ENCODE peak calls at places on chromosome 3, in four cellular contexts. K is cardiac muscle cell, H is hepatocyte, O is colonic mucosa. S is an unnamed sample. For H3K4me1, the result is how much of the 10 kb centered on the place peaks cover.

GRCh38 chr3:111582114-111582461 is 13.1 kb downstream of the ZBED2 start:
- DNase-seq in K (peak), H (peak), O (no peak), S (no peak)

GRCh38 chr3:14424711-14425573 is 22.5 kb downstream of the SLC6A6 start:
- DNase-seq in K (no peak), H (no peak), O (no peak), S (no peak)

GRCh38 chr3:71063768-71064287 is 519.7 kb downstream of the FOXP1 start:
- DNase-seq in K (peak), H (peak), O (peak), S (no peak)

GRCh38 chr3:124516333-124516732 is 213.9 kb upstream of the UMPS start:
- DNase-seq in K (no peak), H (no peak), O (no peak), S (no peak)

GRCh38 chr3:66397745-66398144 is 103.1 kb downstream of the LRIG1 start:
- DNase-seq in K (peak), H (peak), O (no peak), S (no peak)

GRCh38 chr3:46141807-46142206 is 66.3 kb downstream of the CCR1 start:
- DNase-seq in K (no peak), H (no peak), O (no peak), S (no peak)

GRCh38 chr3:193489949-193490348 is 64.7 kb downstream of the ATP13A4 start:
- DNase-seq in K (no peak), H (no peak), O (no peak), S (no peak)

GRCh38 chr3:25037049-25037547 is 391.0 kb upstream of the RARB start:
- DNase-seq in K (peak), H (peak), O (no peak), S (no peak)

GRCh38 chr3:96190024-96190616 is 624.3 kb upstream of the EPHA6 start:
- DNase-seq in K (no peak), H (no peak), O (no peak), S (no peak)

GRCh38 chr3:28672411-28672810 is 323.8 kb upstream of the AZI2 start:
- DNase-seq in K (no peak), H (no peak), O (no peak), S (no peak)

GRCh38 chr3:172530101-172530561 is 6.9 kb upstream of the TNFSF10 start:
- DNase-seq in K (no peak), H (no peak), O (no peak), S (no peak)

GRCh38 chr3:173410836-173411235 is 13.3 kb downstream of the NLGN1 start:
- DNase-seq in K (no peak), H (no peak), O (no peak), S (no peak)

GRCh38 chr3:190338717-190339116 is 16.5 kb upstream of the CLDN1 start:
- DNase-seq in K (no peak), H (peak), O (no peak), S (no peak)

GRCh38 chr3:176939022-176939817 is 258.1 kb downstream of the TBL1XR1 start:
- DNase-seq in K (peak), H (peak), O (peak), S (no peak)

GRCh38 chr3:32442766-32443165 is 51.1 kb downstream of the CMTM7 start:
- DNase-seq in K (no peak), H (no peak), O (no peak), S (no peak)

GRCh38 chr3:194450341-194450740 is 36.5 kb downstream of the ATP13A3 start:
- DNase-seq in K (no peak), H (no peak), O (no peak), S (no peak)

GRCh38 chr3:60970850-60971249 is 280.4 kb downstream of the FHIT start:
- DNase-seq in K (no peak), H (no peak), O (no peak), S (no peak)

GRCh38 chr3:25257026-25257425 is 171.0 kb upstream of the RARB start:
- DNase-seq in K (peak), H (no peak), O (no peak), S (no peak)

GRCh38 chr3:188972313-188972712 is 199.5 kb upstream of the TPRG1 start:
- DNase-seq in K (no peak), H (no peak), O (no peak), S (no peak)

GRCh38 chr3:18007980-18008379 is 265.5 kb upstream of the TBC1D5 start:
- DNase-seq in K (peak), H (no peak), O (no peak), S (no peak)

GRCh38 chr3:57706462-57706861 is 13.6 kb upstream of the DENND6A start:
- DNase-seq in K (peak), H (peak), O (peak), S (no peak)

GRCh38 chr3:125006190-125006855 is 49.5 kb downstream of the HEG1 start:
- DNase-seq in K (no peak), H (no peak), O (no peak), S (no peak)

GRCh38 chr3:87873136-87873535 is 185.7 kb downstream of the CGGBP1 start:
- DNase-seq in K (no peak), H (no peak), O (no peak), S (no peak)

GRCh38 chr3:193391902-193392301 is 13.3 kb upstream of the ATP13A5 start:
- DNase-seq in K (no peak), H (no peak), O (no peak), S (no peak)

GRCh38 chr3:58306662-58307286 is 454 bp downstream of the HTD2 start:
- DNase-seq in K (peak), H (peak), O (peak), S (peak)

GRCh38 chr3:138325990-138326389 is 3.7 kb downstream of the NME9 start:
- DNase-seq in K (no peak), H (no peak), O (no peak), S (no peak)

GRCh38 chr3:143478124-143478693 is 358.6 kb downstream of the CHST2 start:
- DNase-seq in K (no peak), H (no peak), O (peak), S (no peak)

GRCh38 chr3:141661229-141662196 is 76.6 kb upstream of the RNF7 start:
- DNase-seq in K (no peak), H (no peak), O (no peak), S (no peak)

GRCh38 chr3:141663993-141664392 is 74.1 kb upstream of the RNF7 start:
- DNase-seq in K (peak), H (peak), O (no peak), S (no peak)

GRCh38 chr3:141660598-141660947 is 77.5 kb upstream of the RNF7 start:
- DNase-seq in K (no peak), H (no peak), O (no peak), S (no peak)

GRCh38 chr3:141656771-141657170 is 81.3 kb upstream of the RNF7 start:
- DNase-seq in K (peak), H (no peak), O (no peak), S (no peak)

GRCh38 chr3:141659821-141660597 is 78.1 kb upstream of the RNF7 start:
- DNase-seq in K (peak), H (peak), O (peak), S (peak)
- H3K27ac ChIP-seq in K (no peak), H (no peak), O (no peak), S (no peak)

GRCh38 chr3:30682434-30683155 is 76.2 kb downstream of the TGFBR2 start:
- DNase-seq in K (no peak), H (no peak), O (no peak), S (no peak)
- H3K4me1 ChIP-seq in K (under half), H (under half), O (under half), S (under half)

GRCh38 chr3:49057268-49057667 is 28.1 kb upstream of the IMPDH2 start:
- DNase-seq in K (no peak), H (no peak), O (no peak), S (no peak)

GRCh38 chr3:49058011-49058410 is 28.8 kb upstream of the IMPDH2 start:
- DNase-seq in K (peak), H (no peak), O (no peak), S (no peak)

GRCh38 chr3:49053543-49053942 is 24.3 kb upstream of the IMPDH2 start:
- DNase-seq in K (no peak), H (no peak), O (no peak), S (no peak)

GRCh38 chr3:49054344-49054862 is 25.2 kb upstream of the IMPDH2 start:
- DNase-seq in K (no peak), H (no peak), O (no peak), S (no peak)
- H3K27ac ChIP-seq in K (no peak), H (no peak), O (no peak), S (no peak)

GRCh38 chr3:23811919-23812318 is 6.2 kb downstream of the UBE2E1 start:
- DNase-seq in K (no peak), H (no peak), O (no peak), S (no peak)
- H3K4me1 ChIP-seq in K (under half), H (under half), O (under half), S (half or more)

GRCh38 chr3:197027896-197028710 is 1.5 kb downstream of the MELTF start:
- DNase-seq in K (no peak), H (no peak), O (peak), S (no peak)

GRCh38 chr3:197028711-197029510 is 706 bp downstream of the MELTF start:
- DNase-seq in K (peak), H (no peak), O (peak), S (no peak)

GRCh38 chr3:197030379-197031314 is 1.0 kb upstream of the MELTF start:
- DNase-seq in K (no peak), H (no peak), O (peak), S (no peak)

GRCh38 chr3:197031315-197032285 is 2.0 kb upstream of the MELTF start:
- DNase-seq in K (peak), H (peak), O (peak), S (peak)

GRCh38 chr3:197029511-197030167 is at the start of gene MELTF:
- DNase-seq in K (peak), H (peak), O (peak), S (peak)
- H3K27ac ChIP-seq in K (no peak), H (peak), O (no peak), S (no peak)

DNA sequence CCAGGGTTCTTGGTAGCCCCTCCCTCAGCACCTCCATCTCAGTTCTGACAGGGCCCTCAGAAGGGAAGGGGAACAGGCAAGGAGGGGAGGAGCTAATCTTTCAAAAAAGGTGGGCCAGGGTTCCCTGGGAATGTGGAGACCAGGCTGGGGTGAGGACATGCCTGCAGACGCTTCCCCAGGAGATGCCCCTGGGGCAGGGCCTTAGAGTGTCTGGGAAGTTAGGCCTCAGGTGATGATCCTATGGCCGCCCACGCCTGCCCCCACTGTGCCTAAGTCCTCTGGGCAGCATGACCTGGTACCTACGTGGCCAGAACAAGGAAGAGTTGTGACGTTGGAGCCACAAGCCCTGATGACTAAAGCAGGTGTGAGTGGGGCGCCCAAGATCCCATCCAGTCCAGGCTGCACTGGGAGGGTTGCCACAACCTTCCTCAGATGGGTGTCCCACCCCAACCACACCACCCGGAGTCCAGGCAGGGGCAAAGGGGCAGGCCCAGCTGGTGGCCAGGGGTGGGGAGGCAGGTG is 3.9 kb upstream of the SEMA3B start:
- DNase-seq in K (no peak), H (no peak), O (no peak), S (no peak)
- H3K4me1 ChIP-seq in K (half or more), H (half or more), O (under half), S (half or more)

GRCh38 chr3:99940350-99940749 is 122.7 kb downstream of the CMSS1 start:
- DNase-seq in K (no peak), H (no peak), O (no peak), S (no peak)
- H3K27ac ChIP-seq in K (no peak), H (peak), O (no peak), S (peak)

GRCh38 chr3:134373942-134374790 is at the start of gene AMOTL2:
- DNase-seq in K (peak), H (peak), O (peak), S (peak)
- H3K4me1 ChIP-seq in K (under half), H (under half), O (under half), S (half or more)

DNA sequence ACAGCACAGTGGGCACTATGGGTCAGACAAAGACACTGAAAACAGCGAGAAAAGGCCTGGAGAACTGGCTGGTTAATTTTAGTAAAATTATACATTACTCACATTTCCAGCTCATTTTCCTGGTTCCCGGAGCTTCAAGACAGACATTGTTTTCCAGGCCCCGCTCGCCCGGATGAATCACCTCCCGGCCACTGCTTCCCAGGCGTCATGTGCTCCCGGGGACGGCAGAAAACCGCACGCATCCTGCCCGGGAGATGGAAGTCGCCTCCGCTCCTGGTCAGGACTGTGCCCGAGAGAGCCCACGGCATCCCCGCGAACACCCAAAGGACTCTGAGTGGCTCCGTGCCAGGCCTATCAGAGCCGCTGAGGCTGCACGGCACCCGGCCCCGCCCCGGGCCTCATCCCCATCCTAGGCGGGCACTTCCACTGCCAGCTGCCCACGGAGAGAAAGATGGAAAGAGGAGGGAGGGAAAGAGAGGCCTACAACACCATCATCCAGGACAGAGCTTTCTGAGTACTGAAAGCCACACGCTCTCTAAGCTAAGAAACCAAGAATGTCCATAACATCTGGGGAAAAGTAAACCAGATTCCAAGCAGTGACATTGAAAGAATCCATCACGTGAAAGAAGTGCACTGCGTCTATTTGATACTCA is 75.1 kb downstream of the VGLL4 start:
- DNase-seq in K (peak), H (peak), O (no peak), S (peak)
- H3K27ac ChIP-seq in K (peak), H (peak), O (peak), S (peak)

GRCh38 chr3:30660128-30660525 is 53.7 kb downstream of the TGFBR2 start:
- DNase-seq in K (no peak), H (no peak), O (no peak), S (no peak)

GRCh38 chr3:30658328-30659052 is 52.1 kb downstream of the TGFBR2 start:
- DNase-seq in K (peak), H (no peak), O (no peak), S (no peak)

GRCh38 chr3:30657914-30658313 is 51.5 kb downstream of the TGFBR2 start:
- DNase-seq in K (peak), H (no peak), O (no peak), S (no peak)

GRCh38 chr3:30660656-30661055 is 54.3 kb downstream of the TGFBR2 start:
- DNase-seq in K (no peak), H (no peak), O (no peak), S (no peak)

GRCh38 chr3:30659270-30660127 is 53.1 kb downstream of the TGFBR2 start:
- DNase-seq in K (peak), H (peak), O (no peak), S (no peak)
- H3K4me1 ChIP-seq in K (under half), H (under half), O (under half), S (under half)

S was measured in psoas muscle.